ENCODE peak calls at places on chromosomes 5 and 9, in five cellular contexts. K is T-cell, L is A549, M is left colon, F is AG10803. T is an unnamed sample.

GRCh38 chr9:132988244-132989013 is 9.9 kb downstream of the GFI1B start:
- DNase-seq in F (no peak), L (no peak), M (no peak), K (no peak), T (no peak)

GRCh38 chr5:177427211-177427822 is 841 bp downstream of the GRK6 start:
- DNase-seq in K (no peak), M (no peak), L (no peak), F (no peak), T (no peak)

GRCh38 chr5:17113174-17113941 is 104.1 kb upstream of the BASP1 start:
- DNase-seq in L (peak; percentile 95), M (no peak), F (peak; percentile 92), K (no peak), T (peak; percentile 92)

GRCh38 chr5:93790401-93790800 is 49.0 kb upstream of the POU5F2 start:
- DNase-seq in K (no peak), F (peak; percentile 18), L (no peak), M (no peak), T (peak; percentile 21)

GRCh38 chr9:64061013-64061627 is 1223.9 kb downstream of the FOXD4L5 start:
- DNase-seq in L (no peak), M (no peak), F (no peak), K (no peak), T (no peak)

GRCh38 chr5:155276231-155276630 is 262.7 kb downstream of the KIF4B start:
- DNase-seq in L (no peak), K (no peak), F (no peak), M (no peak), T (no peak)

GRCh38 chr5:159971931-159972461 is 36.9 kb upstream of the TTC1 start:
- DNase-seq in K (no peak), L (no peak), M (no peak), F (no peak), T (no peak)

GRCh38 chr5:411728-412127 is 31.2 kb upstream of the EXOC3 start:
- DNase-seq in F (no peak), L (no peak), M (no peak), K (no peak), T (no peak)

GRCh38 chr9:18826248-18826647 is 206.8 kb downstream of the SAXO1 start:
- DNase-seq in M (no peak), F (no peak), L (no peak), K (no peak), T (no peak)

GRCh38 chr9:109098221-109098959 is 21.4 kb downstream of the TMEM245 start:
- DNase-seq in L (peak; percentile 68), F (peak; percentile 93), K (no peak), M (no peak), T (peak; percentile 98)

GRCh38 chr9:98410185-98410697 is 154.8 kb upstream of the TBC1D2 start:
- DNase-seq in K (no peak), F (peak; percentile 93), L (no peak), M (no peak), T (peak; percentile 89)

GRCh38 chr9:97572196-97572891 is 60.8 kb downstream of the TSTD2 start:
- DNase-seq in L (no peak), F (no peak), K (no peak), M (no peak), T (no peak)

GRCh38 chr5:64790210-64790609 is 21.5 kb downstream of the CWC27 start:
- DNase-seq in K (no peak), L (no peak), M (no peak), F (no peak), T (no peak)

GRCh38 chr5:78795757-78796156 is 147.2 kb upstream of the LHFPL2 start:
- DNase-seq in M (no peak), F (peak; percentile 61), K (no peak), L (peak; percentile 62), T (no peak)

GRCh38 chr5:93163010-93163663 is 417.9 kb downstream of the NR2F1-AS1 start:
- DNase-seq in M (no peak), L (peak; percentile 51), F (peak; percentile 95), K (no peak), T (peak; percentile 91)

GRCh38 chr9:81824802-81825770 is 103.1 kb upstream of the SPATA31D4 start:
- DNase-seq in L (no peak), F (no peak), M (no peak), K (no peak), T (no peak)

GRCh38 chr5:170638454-170639220 is 134.8 kb downstream of the KCNIP1 start:
- DNase-seq in M (no peak), L (peak; percentile 51), F (peak; percentile 29), K (peak; percentile 23), T (peak; percentile 22)

GRCh38 chr5:41722359-41722950 is 147.8 kb downstream of the OXCT1 start:
- DNase-seq in M (no peak), F (no peak), K (no peak), L (no peak), T (no peak)

GRCh38 chr5:84191296-84191695 is 193.4 kb downstream of the EDIL3 start:
- DNase-seq in M (no peak), F (peak; percentile 4), K (no peak), L (no peak), T (no peak)

GRCh38 chr5:34524123-34524522 is 132.0 kb upstream of the RAI14 start:
- DNase-seq in M (no peak), F (peak; percentile 81), K (no peak), L (peak; percentile 36), T (peak; percentile 83)

GRCh38 chr9:127130661-127131538 is 8.5 kb upstream of the ANGPTL2 start:
- DNase-seq in F (peak; percentile 99), L (no peak), M (peak; percentile 49), K (no peak), T (peak; percentile 95)

GRCh38 chr5:116573617-116574431 is 799 bp downstream of the SEMA6A start:
- DNase-seq in L (peak; percentile 7), F (no peak), M (peak; percentile 32), K (no peak), T (peak; percentile 3)

GRCh38 chr9:2495221-2496005 is 126.2 kb upstream of the VLDLR start:
- DNase-seq in K (no peak), L (no peak), F (no peak), M (no peak), T (no peak)

GRCh38 chr9:976805-977360 is 428 bp downstream of the DMRT3 start:
- DNase-seq in L (peak; percentile 37), K (no peak), F (no peak), M (no peak), T (no peak)

GRCh38 chr5:16502866-16503265 is 37.3 kb upstream of the ZNF622 start:
- DNase-seq in L (peak; percentile 24), M (no peak), K (no peak), F (no peak), T (no peak)

GRCh38 chr5:63127054-63127453 is 548.4 kb downstream of the LRRC70 start:
- DNase-seq in K (no peak), M (no peak), F (peak; percentile 31), L (no peak), T (no peak)

GRCh38 chr9:35553670-35554543 is 51.2 kb upstream of the TESK1 start:
- DNase-seq in L (peak; percentile 85), M (peak; percentile 51), F (peak; percentile 83), K (no peak), T (peak; percentile 79)

GRCh38 chr5:168347368-168347767 is 55.9 kb downstream of the WWC1 start:
- DNase-seq in L (no peak), K (no peak), F (no peak), M (no peak), T (no peak)

GRCh38 chr9:121376214-121376830 is 6.3 kb upstream of the STOM start:
- DNase-seq in K (no peak), L (no peak), M (no peak), F (no peak), T (no peak)

GRCh38 chr9:85408494-85408893 is 333.3 kb downstream of the AGTPBP1 start:
- DNase-seq in L (peak; percentile 52), F (no peak), M (no peak), K (no peak), T (no peak)

GRCh38 chr9:2411459-2412215 is 209.9 kb upstream of the VLDLR start:
- DNase-seq in L (no peak), K (no peak), F (peak; percentile 66), M (no peak), T (no peak)

GRCh38 chr5:927172-928015 is 34.7 kb downstream of the TRIP13 start:
- DNase-seq in F (no peak), K (no peak), M (no peak), L (no peak), T (no peak)

GRCh38 chr9:137978262-137978714 is 100.7 kb downstream of the CACNA1B start:
- DNase-seq in K (no peak), M (no peak), L (no peak), F (no peak), T (no peak)

GRCh38 chr5:1246711-1247431 is 21.7 kb downstream of the SLC6A18 start:
- DNase-seq in M (no peak), F (peak; percentile 3), L (peak; percentile 49), K (no peak), T (no peak)